ENCODE peak calls at places on chromosomes 12 and 14, in ten cellular contexts. A, F, U, S, R, T, J, G, B and I are unnamed samples.

GRCh38 chr12:52312086-52312485 is 9.1 kb downstream of the KRT83 start:
- DNase-seq in S (no peak), R (no peak), B (no peak), U (no peak), F (no peak), A (no peak), G (no peak), J (no peak), T (no peak), I (no peak)

GRCh38 chr12:116718578-116719454 is 19.1 kb downstream of the SPRING1 start:
- DNase-seq in R (no peak), S (no peak), T (no peak), B (peak; percentile 56), J (no peak), F (no peak), U (no peak), A (no peak), G (no peak), I (no peak)

GRCh38 chr12:49920915-49921286 is 17.2 kb upstream of the FAIM2 start:
- DNase-seq in T (no peak), J (no peak), G (no peak), A (no peak), B (no peak), F (no peak), U (no peak), S (no peak), R (no peak), I (no peak)

GRCh38 chr12:49058366-49059062 is 2.1 kb downstream of the KMT2D start:
- DNase-seq in U (no peak), T (no peak), F (no peak), A (no peak), R (no peak), G (no peak), B (no peak), J (no peak), S (no peak), I (no peak)

GRCh38 chr12:44511289-44511688 is 364.8 kb downstream of the NELL2 start:
- DNase-seq in U (no peak), B (no peak), F (no peak), A (no peak), R (no peak), S (no peak), T (no peak), G (no peak), J (no peak), I (no peak)

GRCh38 chr12:105013892-105014291 is 27.8 kb downstream of the NOPCHAP1 start:
- DNase-seq in F (no peak), J (no peak), T (no peak), R (no peak), B (peak; percentile 38), A (no peak), U (no peak), G (no peak), S (no peak), I (no peak)

GRCh38 chr14:30698463-30698862 is 76.3 kb downstream of the SCFD1 start:
- DNase-seq in G (no peak), T (no peak), U (no peak), S (no peak), R (no peak), A (no peak), B (no peak), F (no peak), J (no peak), I (no peak)

GRCh38 chr12:123022846-123023245 is 42.4 kb downstream of the ARL6IP4 start:
- DNase-seq in A (no peak), T (no peak), S (no peak), J (no peak), R (no peak), B (no peak), G (no peak), F (no peak), U (no peak), I (no peak)

GRCh38 chr12:20282411-20282810 is 85.9 kb upstream of the PDE3A start:
- DNase-seq in J (no peak), A (no peak), T (no peak), F (no peak), G (no peak), S (no peak), B (no peak), R (no peak), U (no peak), I (no peak)

GRCh38 chr12:109625131-109625559 is 51.6 kb downstream of the MVK start:
- DNase-seq in R (no peak), U (no peak), A (no peak), J (no peak), S (peak; percentile 99), B (peak; percentile 20), G (peak; percentile 50), F (no peak), T (peak; percentile 64), I (no peak)

GRCh38 chr12:50017653-50018052 is 7.6 kb downstream of the RACGAP1 start:
- DNase-seq in T (no peak), F (no peak), G (no peak), J (no peak), S (no peak), A (no peak), B (peak; percentile 61), R (no peak), U (no peak), I (no peak)

GRCh38 chr14:61456720-61457119 is 135.3 kb downstream of the PRKCH start:
- DNase-seq in G (peak; percentile 90), R (peak; percentile 87), U (peak; percentile 71), J (peak; percentile 88), B (peak; percentile 73), A (peak; percentile 95), T (peak; percentile 76), F (no peak), S (peak; percentile 94), I (peak; percentile 68)

GRCh38 chr12:75812341-75813018 is 219.1 kb downstream of the PHLDA1 start:
- DNase-seq in U (peak; percentile 20), T (no peak), S (no peak), R (no peak), A (no peak), J (no peak), F (no peak), G (no peak), B (peak; percentile 88), I (no peak)

GRCh38 chr12:82756303-82756702 is 69.6 kb downstream of the TMTC2 start:
- DNase-seq in J (no peak), G (no peak), R (no peak), B (no peak), F (no peak), A (no peak), S (no peak), T (no peak), U (no peak), I (no peak)

GRCh38 chr14:50260511-50260910 is 29.1 kb upstream of the SOS2 start:
- DNase-seq in A (peak; percentile 14), B (peak; percentile 52), U (no peak), T (peak; percentile 40), R (no peak), F (no peak), S (peak; percentile 34), G (no peak), J (no peak), I (no peak)
- TF ChIP-seq POLR2A in A (no peak), B (no peak), U (no peak), T (no peak), R (no peak), F (no peak), S (no peak), G (no peak), J (no peak), I (no peak)

DNA sequence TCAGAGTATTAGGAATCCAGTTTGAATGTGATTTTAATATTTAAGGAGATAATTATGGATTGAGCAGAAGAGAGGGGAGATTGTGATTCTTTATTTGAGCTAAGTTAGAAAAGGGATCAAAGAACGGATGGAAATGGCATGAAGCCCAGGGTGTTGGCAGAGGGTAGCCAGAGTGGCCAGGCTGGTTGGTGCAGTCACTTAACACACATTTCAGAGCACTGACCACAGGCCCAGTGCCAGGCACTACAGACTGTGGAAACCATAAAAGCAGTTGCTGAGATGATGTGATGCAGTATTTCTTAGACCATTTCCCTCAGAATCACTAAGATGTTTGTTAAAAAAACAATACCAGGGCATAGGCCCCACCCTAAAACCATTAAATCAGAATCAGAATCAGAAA is 167.7 kb upstream of the AMIGO2 start:
- DNase-seq in S (no peak), J (peak; percentile 92), F (no peak), A (no peak), G (no peak), U (no peak), B (no peak), T (no peak), R (peak; percentile 74), I (peak; percentile 77)
- H3K4me1 ChIP-seq in S (no peaks in the 10 kb centered on the region), J (peaks cover 2% of the 10 kb centered on the region), F (peaks cover 4% of the 10 kb centered on the region), A (no peaks in the 10 kb centered on the region), G (no peaks in the 10 kb centered on the region), U (no peaks in the 10 kb centered on the region), B (no peaks in the 10 kb centered on the region), T (peaks cover 45% of the 10 kb centered on the region), R (peaks cover 14% of the 10 kb centered on the region), I (no peaks in the 10 kb centered on the region)

GRCh38 chr14:24095196-24096068 is 1.3 kb downstream of the PCK2 start:
- DNase-seq in R (no peak), S (peak; percentile 30), J (no peak), T (peak; percentile 62), G (peak; percentile 67), F (no peak), A (peak; percentile 61), B (peak; percentile 44), U (peak; percentile 32), I (peak; percentile 97)
- TF ChIP-seq POLR2A in R (no peak), S (no peak), J (no peak), T (no peak), G (no peak), F (peak; percentile 26), A (no peak), B (no peak), U (no peak), I (peak; percentile 93)

GRCh38 chr14:106843951-106844483 is 1317.6 kb downstream of the TMEM121 start:
- DNase-seq in U (no peak), B (no peak), A (peak; percentile 31), J (peak; percentile 69), R (peak; percentile 59), G (peak; percentile 38), F (no peak), S (peak; percentile 40), T (no peak), I (no peak)
- H3K4me1 ChIP-seq in U (peaks cover 3% of the 10 kb centered on the region), B (no peaks in the 10 kb centered on the region), A (no peaks in the 10 kb centered on the region), J (peaks cover 10% of the 10 kb centered on the region), R (peaks cover 57% of the 10 kb centered on the region), G (no peaks in the 10 kb centered on the region), F (no peaks in the 10 kb centered on the region), S (peaks cover 8% of the 10 kb centered on the region), T (peaks cover 35% of the 10 kb centered on the region), I (no peaks in the 10 kb centered on the region)

DNA sequence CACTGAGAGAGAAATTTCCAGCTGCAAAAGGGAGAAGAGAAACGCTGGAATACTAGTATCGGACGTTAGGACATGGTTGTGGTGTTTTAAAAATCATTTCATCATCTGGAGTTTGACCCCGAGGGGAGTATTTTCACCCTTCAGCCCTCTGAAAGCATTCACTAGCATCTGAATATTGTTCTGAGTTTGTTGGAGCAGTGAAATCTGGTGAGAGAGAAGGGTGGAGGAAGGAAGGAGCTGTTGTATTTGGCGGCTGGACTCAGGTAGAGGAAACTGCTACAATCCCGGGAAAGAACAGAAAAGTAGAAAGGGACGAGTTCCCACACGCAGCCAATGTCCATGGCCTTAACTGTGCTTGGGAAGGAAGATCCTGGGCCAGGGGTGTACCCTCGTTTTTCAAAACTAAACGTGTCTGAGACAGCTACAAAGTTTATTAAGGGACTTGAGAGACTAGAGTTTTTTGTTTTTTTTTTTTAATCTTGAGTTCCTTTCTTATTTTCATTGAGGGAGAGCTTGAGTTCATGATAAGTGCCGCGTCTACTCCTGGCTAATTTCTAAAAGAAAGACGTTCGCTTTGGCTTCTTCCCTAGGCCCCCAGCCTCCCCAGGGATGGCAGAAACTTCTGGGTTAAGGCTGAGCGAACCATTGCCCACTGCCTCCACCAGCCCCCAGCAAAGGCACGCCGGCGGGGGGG is 870 bp upstream of the CDKN1B start:
- DNase-seq in F (no peak), S (no peak), A (peak; percentile 42), J (peak; percentile 36), G (no peak), R (no peak), B (peak; percentile 31), U (peak; percentile 60), T (peak; percentile 30), I (no peak)
- TF ChIP-seq POLR2A in F (no peak), S (no peak), A (no peak), J (peak; percentile 13), G (no peak), R (no peak), B (peak; percentile 16), U (no peak), T (no peak), I (no peak)